ENCODE peak calls at places on chromosome 20, in four cellular contexts. B is activated naive CD4-positive, alpha-beta T cell; D is NCI-H345; Y is NCI-H1930. M is an unnamed sample.

GRCh38 chr20:12925214-12925755 is 83.5 kb upstream of the SPTLC3 start:
- DNase-seq in Y (peak; percentile 27), B (no peak), D (peak; percentile 86), M (no peak)

GRCh38 chr20:49186535-49187329 is 1.4 kb downstream of the STAU1 start:
- DNase-seq in Y (no peak), B (peak; percentile 8), D (peak; percentile 18), M (no peak)

GRCh38 chr20:43916073-43916874 is 1.6 kb downstream of the TOX2 start:
- DNase-seq in D (peak; percentile 35), B (no peak), Y (no peak), M (no peak)

GRCh38 chr20:10573273-10573950 is 100.4 kb downstream of the JAG1 start:
- DNase-seq in D (no peak), Y (no peak), B (no peak), M (no peak)

GRCh38 chr20:63859166-63859699 is 2.1 kb upstream of the ABHD16B start:
- DNase-seq in B (no peak), Y (peak; percentile 27), D (no peak), M (no peak)

GRCh38 chr20:23078351-23078993 is 7.7 kb downstream of the CD93 start:
- DNase-seq in B (no peak), D (no peak), Y (no peak), M (peak; percentile 69)

GRCh38 chr20:59648720-59649119 is 44.4 kb downstream of the PHACTR3 start:
- DNase-seq in D (no peak), B (no peak), Y (no peak), M (no peak)

GRCh38 chr20:11728937-11729336 is 188.8 kb upstream of the BTBD3 start:
- DNase-seq in D (no peak), Y (no peak), B (no peak), M (no peak)

GRCh38 chr20:40591104-40591503 is 97.9 kb downstream of the MAFB start:
- DNase-seq in B (no peak), Y (no peak), D (no peak), M (no peak)

GRCh38 chr20:34220581-34220980 is 20.6 kb upstream of the ASIP start:
- DNase-seq in D (no peak), Y (no peak), B (no peak), M (no peak)

GRCh38 chr20:43040427-43040826 is 149.3 kb downstream of the PTPRT start:
- DNase-seq in B (no peak), D (no peak), Y (no peak), M (no peak)

GRCh38 chr20:14919473-14920157 is 582.2 kb upstream of the FLRT3 start:
- DNase-seq in Y (no peak), D (peak; percentile 85), B (no peak), M (no peak)

GRCh38 chr20:16216227-16217210 is 356.7 kb downstream of the KIF16B start:
- DNase-seq in D (no peak), B (no peak), Y (peak; percentile 70), M (no peak)

GRCh38 chr20:43305749-43306148 is 116.0 kb upstream of the PTPRT start:
- DNase-seq in B (no peak), Y (no peak), D (no peak), M (no peak)

GRCh38 chr20:37363221-37364012 is 17.5 kb downstream of the SRC start:
- DNase-seq in B (no peak), D (no peak), Y (no peak), M (no peak)

GRCh38 chr20:20549267-20549612 is 163.2 kb downstream of the RALGAPA2 start:
- DNase-seq in B (no peak), D (peak; percentile 9), Y (no peak), M (no peak)

GRCh38 chr20:58639182-58640146 is 11.6 kb upstream of the STX16 start:
- DNase-seq in B (no peak), D (no peak), Y (no peak), M (no peak)

GRCh38 chr20:18466574-18466893 is 296 bp downstream of the DZANK1 start:
- DNase-seq in Y (no peak), D (no peak), B (no peak), M (no peak)

GRCh38 chr20:36628076-36628475 is 17.9 kb downstream of the SLA2 start:
- DNase-seq in D (no peak), B (no peak), Y (no peak), M (no peak)

GRCh38 chr20:47802226-47802920 is 17.1 kb upstream of the SULF2 start:
- DNase-seq in D (no peak), B (no peak), Y (no peak), M (no peak)

GRCh38 chr20:45154183-45154582 is 20.5 kb upstream of the PI3 start:
- DNase-seq in D (no peak), B (no peak), Y (no peak), M (no peak)

GRCh38 chr20:37179671-37180524 is 550 bp upstream of the MROH8 start:
- DNase-seq in B (no peak), D (no peak), Y (no peak), M (no peak)